ENCODE peak calls at places on chromosomes 13 and 19, in seven cellular contexts. H is Peyer's patch, Z is nephron progenitor cell, R is choroid plexus epithelial cell, D is AG10803, Y is kidney epithelial cell, K is PC-9. E is an unnamed sample.

GRCh38 chr19:342801-343421 is 1.7 kb downstream of the MIER2 start:
- DNase-seq in H (no peak), Z (no peak), R (peak; percentile 88), D (peak; percentile 80), Y (peak; percentile 45), K (peak; percentile 23), E (no peak)

GRCh38 chr19:13849277-13849676 is 27.7 kb upstream of the NANOS3 start:
- DNase-seq in H (no peak), Z (no peak), R (no peak), D (no peak), Y (no peak), K (no peak), E (no peak)

GRCh38 chr13:59906413-59907027 is 257.2 kb downstream of the DIAPH3 start:
- DNase-seq in H (no peak), Z (peak; percentile 4), R (peak; percentile 76), D (peak; percentile 51), Y (peak; percentile 23), K (no peak), E (no peak)

GRCh38 chr13:91308299-91308698 is 39.2 kb upstream of the MIR17HG start:
- DNase-seq in H (no peak), Z (no peak), R (peak; percentile 4), D (no peak), Y (no peak), K (no peak), E (no peak)

GRCh38 chr19:11421607-11422098 is 2.5 kb upstream of the RGL3 start:
- DNase-seq in H (no peak), Z (peak; percentile 75), R (no peak), D (no peak), Y (no peak), K (peak; percentile 72), E (no peak)

GRCh38 chr19:49786432-49786831 is 19.6 kb downstream of the AP2A1 start:
- DNase-seq in H (no peak), Z (no peak), R (no peak), D (peak; percentile 60), Y (peak; percentile 34), K (no peak), E (no peak)

GRCh38 chr19:9789066-9789465 is 20.5 kb upstream of the ZNF846 start:
- DNase-seq in H (no peak), Z (no peak), R (no peak), D (no peak), Y (no peak), K (no peak), E (no peak)

GRCh38 chr19:50821622-50822021 is 2.0 kb downstream of the KLK1 start:
- DNase-seq in H (peak; percentile 52), Z (no peak), R (no peak), D (no peak), Y (no peak), K (no peak), E (no peak)

GRCh38 chr13:20144141-20144850 is 16.6 kb downstream of the GJA3 start:
- DNase-seq in H (no peak), Z (no peak), R (no peak), D (no peak), Y (no peak), K (no peak), E (no peak)

GRCh38 chr19:12828494-12828893 is 5.9 kb downstream of the RTBDN start:
- DNase-seq in H (peak; percentile 81), Z (peak; percentile 69), R (no peak), D (no peak), Y (no peak), K (peak; percentile 58), E (no peak)

GRCh38 chr19:47446534-47447469 is 24.9 kb downstream of the SLC8A2 start:
- DNase-seq in H (peak; percentile 66), Z (peak; percentile 62), R (no peak), D (no peak), Y (no peak), K (peak; percentile 31), E (no peak)

GRCh38 chr19:47492571-47493377 is 8.8 kb upstream of the KPTN start:
- DNase-seq in H (no peak), Z (no peak), R (no peak), D (no peak), Y (no peak), K (no peak), E (no peak)

GRCh38 chr19:9877775-9878510 is 42.8 kb downstream of the PIN1 start:
- DNase-seq in H (no peak), Z (no peak), R (peak; percentile 53), D (peak; percentile 37), Y (no peak), K (peak; percentile 8), E (no peak)

GRCh38 chr19:40806385-40807146 is 7.6 kb downstream of the EGLN2 start:
- DNase-seq in H (peak; percentile 70), Z (peak; percentile 95), R (peak; percentile 99), D (peak; percentile 93), Y (peak; percentile 95), K (no peak), E (no peak)

GRCh38 chr13:34719060-34719875 is 222.8 kb upstream of the NBEA start:
- DNase-seq in H (no peak), Z (no peak), R (no peak), D (no peak), Y (no peak), K (no peak), E (no peak)

GRCh38 chr19:49150106-49150943 is 4.9 kb downstream of the HRC start:
- DNase-seq in H (peak; percentile 94), Z (peak; percentile 93), R (peak; percentile 86), D (peak; percentile 69), Y (no peak), K (peak; percentile 85), E (no peak)

GRCh38 chr13:109784590-109785140 is 1.7 kb downstream of the IRS2 start:
- DNase-seq in H (peak; percentile 89), Z (peak; percentile 93), R (peak; percentile 80), D (peak; percentile 81), Y (no peak), K (peak; percentile 81), E (no peak)

GRCh38 chr19:55940306-55940705 is 7.3 kb upstream of the NLRP8 start:
- DNase-seq in H (no peak), Z (no peak), R (no peak), D (no peak), Y (no peak), K (no peak), E (no peak)

GRCh38 chr13:79859756-79860155 is 378.8 kb downstream of the NDFIP2 start:
- DNase-seq in H (no peak), Z (no peak), R (no peak), D (no peak), Y (no peak), K (no peak), E (no peak)

GRCh38 chr19:2602391-2603181 is 99.9 kb downstream of the GNG7 start:
- DNase-seq in H (peak; percentile 63), Z (peak; percentile 54), R (peak; percentile 93), D (peak; percentile 100), Y (peak; percentile 42), K (peak; percentile 59), E (no peak)
- TF ChIP-seq CTCF in H (no peak), Z (no peak), R (no peak), D (peak; percentile 22), Y (no peak), K (no peak), E (no peak)

GRCh38 chr19:17079710-17080440 is 4.3 kb downstream of the MYO9B start:
- DNase-seq in H (peak; percentile 59), Z (no peak), R (peak; percentile 98), D (peak; percentile 98), Y (peak; percentile 97), K (peak; percentile 73), E (peak; percentile 63)
- TF ChIP-seq CTCF in H (peak; percentile 45), Z (no peak), R (peak; percentile 80), D (peak; percentile 82), Y (peak; percentile 74), K (peak; percentile 53), E (peak; percentile 44)

DNA sequence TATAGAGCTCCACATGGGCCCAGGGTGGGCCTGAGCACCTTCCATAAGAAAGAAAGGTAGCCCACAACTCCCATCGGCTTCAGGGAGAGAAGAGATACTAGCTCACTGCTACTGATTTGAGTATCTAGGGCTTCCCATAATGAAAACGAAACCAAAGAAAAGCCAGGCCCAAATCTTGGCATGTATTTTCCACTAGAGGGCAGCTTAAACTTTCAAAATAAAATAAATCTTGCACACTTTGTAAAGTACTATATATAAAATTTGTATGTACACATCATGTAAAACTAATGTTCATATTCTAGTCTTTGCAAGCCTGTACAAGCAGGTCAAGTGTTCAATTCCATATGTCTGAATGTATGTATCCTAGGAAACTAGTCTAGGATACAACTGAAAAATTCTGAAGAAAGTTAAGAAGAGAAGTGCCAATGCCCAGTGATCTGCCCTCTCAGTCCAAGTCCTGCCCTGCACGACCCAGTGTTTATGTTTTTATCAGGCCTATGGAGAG is 475.9 kb downstream of the UQCRFS1 start:
- DNase-seq in H (no peak), Z (no peak), R (peak; percentile 70), D (peak; percentile 59), Y (no peak), K (no peak), E (no peak)
- TF ChIP-seq CTCF in H (no peak), Z (peak; percentile 53), R (peak; percentile 60), D (peak; percentile 71), Y (peak; percentile 55), K (peak; percentile 63), E (peak; percentile 69)

GRCh38 chr13:46964789-46965527 is 68.1 kb upstream of the HTR2A start:
- DNase-seq in H (no peak), Z (no peak), R (peak; percentile 32), D (peak; percentile 87), Y (no peak), K (no peak), E (no peak)

GRCh38 chr13:46961719-46962118 is 64.9 kb upstream of the HTR2A start:
- DNase-seq in H (no peak), Z (no peak), R (peak; percentile 89), D (peak; percentile 83), Y (peak; percentile 71), K (peak; percentile 3), E (peak; percentile 46)

GRCh38 chr13:46963874-46964273 is 67.0 kb upstream of the HTR2A start:
- DNase-seq in H (no peak), Z (no peak), R (no peak), D (no peak), Y (no peak), K (no peak), E (no peak)

DNA sequence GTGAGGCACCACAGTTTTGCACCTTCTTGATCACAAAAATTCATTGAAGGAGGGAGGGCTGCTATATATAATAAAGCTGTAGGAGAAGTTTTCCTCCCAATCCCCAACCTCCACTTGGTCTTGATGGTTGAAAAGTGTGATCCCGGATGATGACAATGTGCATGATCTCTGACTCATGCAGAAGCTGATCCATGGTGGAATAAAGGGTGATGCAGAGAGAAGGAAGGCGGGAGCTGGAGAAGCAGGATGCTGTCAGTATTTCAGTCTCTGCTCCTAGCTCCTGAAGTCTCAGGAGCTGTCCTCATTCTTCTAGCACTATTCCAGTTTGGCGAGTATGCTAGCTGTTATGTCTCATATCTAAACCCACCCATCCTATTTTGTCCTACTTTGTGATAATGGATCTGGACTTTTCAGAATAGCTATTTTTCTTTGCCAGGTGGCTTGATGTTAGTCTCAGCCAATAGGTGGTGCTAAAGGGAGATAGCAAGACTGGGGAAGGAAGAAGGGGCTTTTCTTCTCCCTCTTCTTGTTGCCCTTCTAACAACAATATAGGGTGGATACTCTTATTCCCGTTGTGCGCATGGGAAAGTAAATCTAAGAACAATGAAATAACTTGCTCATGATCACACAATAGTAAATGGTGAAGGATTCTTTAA is 65.6 kb upstream of the HTR2A start:
- DNase-seq in H (no peak), Z (no peak), R (peak; percentile 41), D (peak; percentile 42), Y (no peak), K (no peak), E (no peak)
- TF ChIP-seq CTCF in H (no peak), Z (peak; percentile 43), R (peak; percentile 62), D (peak; percentile 43), Y (peak; percentile 45), K (peak; percentile 35), E (peak; percentile 52)

E was measured in epithelial cell of proximal tubule.